ENCODE peak calls at places on chromosomes 4 and X, in four cellular contexts. K, G, J and N are unnamed samples.

GRCh38 chrX:9885150-9885549 is 82.0 kb upstream of the CLDN34 start:
- DNase-seq in J (no peak), K (peak), G (no peak), N (peak)

GRCh38 chr4:38562751-38563198 is 101.2 kb upstream of the KLF3 start:
- DNase-seq in G (no peak), K (no peak), J (peak), N (no peak)

GRCh38 chr4:71532407-71532806 is 193.6 kb downstream of the SLC4A4 start:
- DNase-seq in K (no peak), J (no peak), G (no peak), N (no peak)

GRCh38 chr4:8855781-8856245 is 15.8 kb downstream of the HMX1 start:
- DNase-seq in J (no peak), G (no peak), K (no peak), N (no peak)

GRCh38 chrX:8627796-8628195 is 104.1 kb downstream of the ANOS1 start:
- DNase-seq in K (no peak), J (no peak), G (no peak), N (no peak)

GRCh38 chrX:96435636-96436035 is 249.0 kb upstream of the DIAPH2 start:
- DNase-seq in K (no peak), J (no peak), G (no peak), N (no peak)

GRCh38 chrX:9757366-9757765 is 8.3 kb downstream of the GPR143 start:
- DNase-seq in G (no peak), K (no peak), J (no peak), N (no peak)

GRCh38 chrX:46620505-46620904 is 46.9 kb downstream of the CHST7 start:
- DNase-seq in K (no peak), G (no peak), J (no peak), N (no peak)

GRCh38 chrX:50827996-50828395 is 14.0 kb upstream of the SHROOM4 start:
- DNase-seq in G (no peak), J (no peak), K (no peak), N (no peak)

GRCh38 chrX:132367314-132367713 is 121.5 kb downstream of the MBNL3 start:
- DNase-seq in K (no peak), G (no peak), J (no peak), N (no peak)

GRCh38 chr4:85798011-85798770 is 323.2 kb downstream of the ARHGAP24 start:
- DNase-seq in K (no peak), G (no peak), J (no peak), N (no peak)

GRCh38 chr4:85777908-85778808 is 303.2 kb downstream of the ARHGAP24 start:
- DNase-seq in G (no peak), J (no peak), K (no peak), N (no peak)

GRCh38 chr4:151227731-151228130 is 49.2 kb upstream of the PRSS48 start:
- DNase-seq in G (no peak), K (no peak), J (peak), N (peak)

GRCh38 chrX:155857561-155857960 is 23.6 kb upstream of the VAMP7 start:
- DNase-seq in J (no peak), G (no peak), K (peak), N (peak)

GRCh38 chr4:165508372-165509120 is 129.7 kb downstream of the CPE start:
- DNase-seq in K (no peak), J (no peak), G (no peak), N (no peak)

GRCh38 chr4:168741281-168742173 is 244.7 kb downstream of the PALLD start:
- DNase-seq in J (no peak), G (no peak), K (no peak), N (no peak)

GRCh38 chr4:126539771-126540170 is 1093.0 kb upstream of the INTU start:
- DNase-seq in G (no peak), J (no peak), K (no peak), N (no peak)

GRCh38 chr4:40214661-40215418 is 18.0 kb downstream of the RHOH start:
- DNase-seq in G (no peak), K (no peak), J (no peak), N (no peak)

GRCh38 chrX:131816551-131817136 is 206.5 kb upstream of the STK26 start:
- DNase-seq in K (no peak), G (peak), J (peak), N (no peak)

GRCh38 chr4:146981651-146982050 is 36.0 kb upstream of the TTC29 start:
- DNase-seq in G (no peak), K (no peak), J (no peak), N (no peak)

GRCh38 chr4:86233681-86234080 is 126.2 kb downstream of the MAPK10 start:
- DNase-seq in G (no peak), J (no peak), K (no peak), N (no peak)

GRCh38 chrX:7083468-7084396 is 63.8 kb upstream of the STS start:
- DNase-seq in J (no peak), K (no peak), G (peak), N (peak)

GRCh38 chrX:20205927-20206708 is 60.6 kb downstream of the RPS6KA3 start:
- DNase-seq in J (no peak), G (no peak), K (no peak), N (no peak)

DNA sequence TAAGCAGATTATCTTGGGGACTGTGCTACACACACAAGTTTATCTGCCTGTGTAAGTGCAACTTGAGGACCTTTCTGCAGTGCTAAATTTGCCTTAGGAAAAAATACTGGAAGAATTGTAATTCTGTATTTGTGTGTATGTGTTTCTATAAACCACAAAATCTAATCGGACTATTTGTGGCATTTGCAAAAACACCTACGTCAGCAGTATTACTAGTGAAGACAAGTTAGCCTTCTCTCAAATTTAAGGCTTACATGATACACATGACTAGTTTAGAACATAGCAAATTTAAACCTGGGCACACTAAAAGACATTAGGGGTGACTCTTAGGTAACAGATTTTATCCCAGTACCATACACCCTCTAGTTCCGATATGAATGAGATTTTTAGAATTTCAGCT is 176.5 kb downstream of the SNCA start:
- DNase-seq in G (no peak), J (no peak), K (no peak), N (no peak)
- TF ChIP-seq POLR2A in G (no peak), J (no peak), K (no peak), N (no peak)

GRCh38 chr4:52659016-52659721 is at the start of gene USP46:
- DNase-seq in G (peak), J (peak), K (peak), N (peak)
- TF ChIP-seq POLR2A in G (no peak), J (no peak), K (peak), N (peak)

DNA sequence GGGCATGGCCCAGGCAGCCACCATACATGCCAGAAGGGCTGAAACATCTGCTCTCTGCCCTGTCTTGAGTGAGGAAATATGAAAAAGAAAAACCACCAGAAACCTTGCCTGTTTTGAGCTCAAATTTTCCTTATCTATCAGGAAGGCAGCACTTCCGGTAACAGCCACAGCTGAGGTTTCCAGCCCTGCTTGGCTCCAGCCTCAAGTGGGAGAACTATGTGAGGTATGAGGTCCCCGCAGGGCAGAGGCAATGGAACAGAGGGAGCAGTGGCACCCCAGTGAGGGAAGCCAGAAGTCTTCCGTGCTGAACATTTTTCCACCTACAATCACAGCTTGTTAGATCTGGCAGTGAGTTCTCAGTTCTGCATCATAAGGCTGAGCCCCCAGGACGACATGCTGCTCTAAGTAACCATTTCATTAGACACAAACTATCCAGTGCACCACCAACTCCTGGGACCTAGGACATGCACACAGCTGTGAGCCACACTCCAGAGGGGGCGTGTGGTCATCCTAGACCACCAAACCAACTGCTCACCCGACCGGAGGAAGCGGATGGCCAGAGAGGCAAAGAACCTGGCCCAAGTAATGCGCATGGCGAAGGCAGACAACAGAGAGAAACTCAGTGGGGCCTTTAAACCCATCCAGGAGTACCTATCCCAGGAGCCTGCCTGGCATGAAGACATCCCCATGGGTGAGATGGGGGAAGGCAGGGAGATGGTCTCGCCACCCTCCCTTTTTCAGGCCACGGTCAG is 22.6 kb downstream of the WDR1 start:
- DNase-seq in K (no peak), G (no peak), J (no peak), N (no peak)
- TF ChIP-seq POLR2A in K (no peak), G (no peak), J (no peak), N (no peak)

GRCh38 chr4:183906736-183907651 is 1.9 kb downstream of the STOX2 start:
- DNase-seq in J (no peak), G (no peak), K (no peak), N (no peak)

GRCh38 chr4:183903021-183903760 is 1.9 kb upstream of the STOX2 start:
- DNase-seq in G (no peak), J (no peak), K (no peak), N (no peak)

GRCh38 chr4:183905593-183906485 is 732 bp downstream of the STOX2 start:
- DNase-seq in J (peak), K (no peak), G (no peak), N (no peak)

GRCh38 chr4:183906486-183906735 is 1.3 kb downstream of the STOX2 start:
- DNase-seq in G (no peak), J (no peak), K (no peak), N (no peak)

DNA sequence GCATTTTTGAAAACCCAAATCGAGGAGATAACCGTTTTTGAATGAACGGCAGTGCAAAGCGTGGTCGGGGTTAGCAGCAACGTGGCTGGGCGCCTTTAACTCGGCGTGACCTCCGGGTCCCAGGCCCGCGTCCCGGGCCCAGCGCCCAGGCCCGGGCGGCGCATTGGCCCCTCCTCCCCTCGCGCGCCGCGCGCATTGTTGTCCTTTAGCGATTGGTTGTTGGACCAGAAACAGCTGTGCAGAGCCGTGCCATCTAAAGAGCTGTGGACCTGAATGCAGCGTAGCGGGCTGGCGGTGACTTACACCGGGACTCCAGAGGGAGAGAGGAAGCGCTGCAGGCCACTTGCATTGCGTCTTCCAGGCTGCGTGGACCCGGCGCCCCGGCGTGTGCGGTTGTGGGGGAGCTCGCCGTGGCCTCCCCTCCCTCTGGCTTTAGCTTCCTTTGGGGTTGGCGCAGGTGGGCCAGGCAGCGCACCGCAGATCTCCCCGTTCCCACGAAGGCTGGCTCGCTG is at the start of gene STOX2:
- DNase-seq in G (peak), K (peak), J (peak), N (no peak)
- TF ChIP-seq POLR2A in G (no peak), K (no peak), J (no peak), N (no peak)

GRCh38 chr4:139556735-139557505 is 901 bp upstream of the SETD7 start:
- DNase-seq in G (peak), K (peak), J (peak), N (no peak)
- TF ChIP-seq POLR2A in G (no peak), K (no peak), J (no peak), N (no peak)

GRCh38 chrX:53081925-53082772 is at the start of gene TSPYL2:
- DNase-seq in G (peak), J (peak), K (peak), N (peak)

GRCh38 chrX:53084043-53084570 is 1.9 kb downstream of the TSPYL2 start:
- DNase-seq in J (no peak), K (no peak), G (no peak), N (no peak)

GRCh38 chrX:53082773-53083616 is 828 bp downstream of the TSPYL2 start:
- DNase-seq in J (no peak), G (no peak), K (no peak), N (no peak)

GRCh38 chrX:53078943-53079342 is 3.2 kb upstream of the TSPYL2 start:
- DNase-seq in K (no peak), J (no peak), G (no peak), N (no peak)

GRCh38 chrX:53080628-53081580 is 1.3 kb upstream of the TSPYL2 start:
- DNase-seq in J (no peak), G (no peak), K (no peak), N (no peak)
- TF ChIP-seq POLR2A in J (no peak), G (no peak), K (no peak), N (no peak)

DNA sequence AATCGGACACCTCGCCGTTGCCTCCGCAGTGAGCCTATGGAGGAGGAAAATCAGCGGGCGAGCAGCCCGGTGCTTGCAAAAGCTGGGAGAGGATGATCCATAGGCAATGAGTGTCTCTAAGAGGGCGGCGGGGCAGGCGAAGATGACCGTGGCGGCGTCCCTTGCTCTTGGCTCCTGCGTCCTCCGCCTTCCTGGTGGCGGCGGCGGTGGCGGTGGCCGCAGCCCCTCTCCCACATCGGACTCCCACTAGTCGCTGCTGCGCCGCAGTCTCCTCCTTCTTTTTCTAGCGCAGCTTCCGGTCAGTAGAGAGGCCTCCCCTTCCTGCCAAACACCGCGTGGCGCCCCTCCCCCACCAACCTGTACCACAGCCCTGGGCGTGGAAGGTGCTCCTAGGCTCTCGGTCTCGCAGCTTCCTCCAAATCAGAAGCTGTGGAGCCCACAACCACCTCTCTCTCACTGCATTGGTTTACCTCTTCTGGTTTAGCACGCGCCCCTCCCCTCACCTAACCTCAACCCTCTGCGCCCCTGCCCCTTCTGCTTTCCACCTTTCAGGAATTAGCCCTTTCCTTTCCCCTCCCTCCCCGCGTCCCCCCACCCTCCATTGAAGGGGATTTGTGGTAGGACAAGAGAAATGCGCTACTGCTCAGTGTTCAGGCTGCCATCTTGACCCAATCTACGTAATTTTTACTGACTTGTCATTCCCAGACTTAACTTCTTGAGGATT is at the start of gene SPIN3:
- DNase-seq in J (peak), G (peak), K (peak), N (no peak)
- TF ChIP-seq POLR2A in J (peak), G (no peak), K (no peak), N (peak)